ENCODE peak calls at places on chromosomes 1 and 21, in six cellular contexts. G is NCI-H2107; M is foreskin fibroblast; O is RPMI8226; J is stimulated activated CD8-positive, alpha-beta memory T cell treated with anti-CD3 and anti-CD28 coated beads, Interleukin-7, amount 100 ng/mL, for 24 hours; X is astrocyte of the hippocampus. Y is an unnamed sample.
A peak's percentile ranks its signal among the peaks of the same experiment; 100 is the strongest.

GRCh38 chr1:57132993-57133614 is 167.3 kb upstream of the C8B start:
- DNase-seq in G (no peak), M (no peak), O (no peak), J (no peak), X (no peak), Y (no peak)

GRCh38 chr1:66848193-66848592 is 47.1 kb upstream of the INSL5 start:
- DNase-seq in G (no peak), M (no peak), O (no peak), J (no peak), X (no peak), Y (no peak)

GRCh38 chr1:42081475-42081874 is 71.7 kb upstream of the GUCA2B start:
- DNase-seq in G (no peak), M (no peak), O (no peak), J (no peak), X (peak; percentile 50), Y (no peak)

GRCh38 chr21:32888971-32889370 is 117.4 kb upstream of the PAXBP1 start:
- DNase-seq in G (no peak), M (no peak), O (no peak), J (no peak), X (peak; percentile 15), Y (no peak)

GRCh38 chr1:170126691-170127090 is 19.1 kb upstream of the NTMT2 start:
- DNase-seq in G (no peak), M (peak; percentile 78), O (no peak), J (no peak), X (peak; percentile 69), Y (no peak)

GRCh38 chr1:161238039-161238473 is at the start of gene NR1I3:
- DNase-seq in G (no peak), M (peak; percentile 43), O (no peak), J (no peak), X (no peak), Y (no peak)

GRCh38 chr1:8408151-8408839 is 90.4 kb downstream of the SLC45A1 start:
- DNase-seq in G (no peak), M (peak; percentile 90), O (no peak), J (no peak), X (peak; percentile 93), Y (no peak)

GRCh38 chr1:7784492-7785071 is 491 bp downstream of the PER3 start:
- DNase-seq in G (no peak), M (no peak), O (no peak), J (no peak), X (no peak), Y (peak; percentile 50)

GRCh38 chr1:23400324-23401110 is 24.0 kb downstream of the TCEA3 start:
- DNase-seq in G (no peak), M (peak; percentile 78), O (no peak), J (no peak), X (no peak), Y (no peak)

GRCh38 chr1:3333903-3334302 is 120.6 kb upstream of the ARHGEF16 start:
- DNase-seq in G (no peak), M (no peak), O (no peak), J (no peak), X (no peak), Y (no peak)

GRCh38 chr1:184036517-184036949 is 995 bp downstream of the COLGALT2 start:
- DNase-seq in G (peak; percentile 19), M (peak; percentile 55), O (no peak), J (no peak), X (peak; percentile 71), Y (peak; percentile 81)

Y was measured in H1.